ENCODE peak calls at places on chromosomes 16 and 17, in nine cellular contexts. O, S, G, F, H, W, V, L and Y are unnamed samples.

GRCh38 chr17:78923660-78924453 is 1.3 kb downstream of the TIMP2 start:
- DNase-seq in L (peak), H (peak), W (peak), O (peak), G (no peak), S (peak), V (no peak), F (peak), Y (no peak)

GRCh38 chr16:28569968-28570752 is 16.4 kb downstream of the SGF29 start:
- DNase-seq in F (no peak), H (no peak), L (no peak), V (no peak), S (no peak), W (no peak), G (no peak), O (no peak), Y (no peak)

GRCh38 chr17:18025596-18026407 is 13.2 kb downstream of the ATPAF2 start:
- DNase-seq in S (no peak), O (peak), F (no peak), L (no peak), V (no peak), G (no peak), H (no peak), W (no peak), Y (no peak)

GRCh38 chr16:4070936-4071335 is 45.3 kb downstream of the ADCY9 start:
- DNase-seq in G (no peak), O (no peak), V (no peak), F (no peak), S (no peak), L (no peak), W (no peak), H (no peak), Y (no peak)

GRCh38 chr17:39752241-39752831 is 14.6 kb downstream of the GRB7 start:
- DNase-seq in S (peak), F (no peak), O (no peak), G (no peak), L (no peak), H (no peak), V (no peak), W (no peak), Y (no peak)

GRCh38 chr16:30740364-30741251 is 7.6 kb upstream of the PHKG2 start:
- DNase-seq in L (peak), O (no peak), G (peak), S (peak), V (peak), H (peak), W (no peak), F (peak), Y (peak)

GRCh38 chr17:44948315-44948795 is 782 bp upstream of the KIF18B start:
- DNase-seq in F (no peak), W (no peak), G (no peak), H (no peak), S (no peak), V (no peak), L (no peak), O (no peak), Y (no peak)

GRCh38 chr17:6231886-6232767 is 161.9 kb downstream of the WSCD1 start:
- DNase-seq in H (no peak), W (no peak), F (no peak), V (no peak), L (no peak), O (no peak), G (peak), S (no peak), Y (peak)

GRCh38 chr17:32460054-32460453 is 15.7 kb downstream of the PSMD11 start:
- DNase-seq in L (no peak), W (no peak), G (no peak), H (no peak), S (no peak), V (no peak), F (no peak), O (no peak), Y (no peak)

GRCh38 chr16:56882077-56882476 is 17.1 kb downstream of the SLC12A3 start:
- DNase-seq in W (no peak), G (no peak), S (no peak), O (no peak), V (no peak), F (no peak), L (no peak), H (no peak), Y (no peak)

GRCh38 chr16:57994361-57994760 is 6.1 kb downstream of the ZNF319 start:
- DNase-seq in S (no peak), F (no peak), H (no peak), V (no peak), O (no peak), G (no peak), L (no peak), W (no peak), Y (no peak)

GRCh38 chr16:55225972-55226542 is 97.9 kb upstream of the IRX6 start:
- DNase-seq in O (peak), F (no peak), V (no peak), W (no peak), L (no peak), S (no peak), G (no peak), H (no peak), Y (no peak)

GRCh38 chr16:52393448-52393847 is 153.5 kb downstream of the TOX3 start:
- DNase-seq in L (no peak), F (no peak), W (no peak), G (no peak), H (no peak), V (no peak), S (no peak), O (no peak), Y (no peak)

DNA sequence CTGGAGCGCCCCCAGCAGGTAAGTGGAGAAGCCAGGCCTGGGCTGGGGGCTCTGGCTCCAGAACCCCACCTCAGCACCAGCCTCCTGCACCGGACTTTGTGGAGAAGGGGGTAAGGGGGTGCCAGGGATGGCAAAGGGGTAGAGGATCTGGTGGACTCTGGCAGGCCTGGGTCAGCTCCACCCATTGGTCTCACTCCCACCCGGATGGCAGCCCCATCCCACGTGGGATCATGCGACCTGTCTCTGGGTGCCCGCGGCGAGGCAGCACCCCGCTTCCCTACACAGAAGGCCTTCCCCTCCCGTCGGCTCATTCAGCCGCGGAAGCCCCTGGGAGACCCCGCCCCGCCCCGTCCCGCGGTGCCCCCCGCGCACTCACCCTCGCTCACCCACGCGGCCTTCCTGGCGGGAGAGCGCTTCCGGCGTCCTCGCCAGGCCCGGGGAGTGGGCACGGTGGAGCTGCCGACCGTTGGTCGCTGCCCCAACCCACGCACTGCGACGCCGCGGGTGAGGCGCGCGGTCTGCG is 498 bp upstream of the PLEKHG4 start:
- DNase-seq in H (peak), L (peak), F (no peak), V (no peak), W (peak), S (peak), O (peak), G (no peak), Y (no peak)
- TF ChIP-seq CTCF in H (no peak), L (no peak), F (no peak), V (peak), W (peak), S (no peak), O (peak), G (peak), Y (peak)

DNA sequence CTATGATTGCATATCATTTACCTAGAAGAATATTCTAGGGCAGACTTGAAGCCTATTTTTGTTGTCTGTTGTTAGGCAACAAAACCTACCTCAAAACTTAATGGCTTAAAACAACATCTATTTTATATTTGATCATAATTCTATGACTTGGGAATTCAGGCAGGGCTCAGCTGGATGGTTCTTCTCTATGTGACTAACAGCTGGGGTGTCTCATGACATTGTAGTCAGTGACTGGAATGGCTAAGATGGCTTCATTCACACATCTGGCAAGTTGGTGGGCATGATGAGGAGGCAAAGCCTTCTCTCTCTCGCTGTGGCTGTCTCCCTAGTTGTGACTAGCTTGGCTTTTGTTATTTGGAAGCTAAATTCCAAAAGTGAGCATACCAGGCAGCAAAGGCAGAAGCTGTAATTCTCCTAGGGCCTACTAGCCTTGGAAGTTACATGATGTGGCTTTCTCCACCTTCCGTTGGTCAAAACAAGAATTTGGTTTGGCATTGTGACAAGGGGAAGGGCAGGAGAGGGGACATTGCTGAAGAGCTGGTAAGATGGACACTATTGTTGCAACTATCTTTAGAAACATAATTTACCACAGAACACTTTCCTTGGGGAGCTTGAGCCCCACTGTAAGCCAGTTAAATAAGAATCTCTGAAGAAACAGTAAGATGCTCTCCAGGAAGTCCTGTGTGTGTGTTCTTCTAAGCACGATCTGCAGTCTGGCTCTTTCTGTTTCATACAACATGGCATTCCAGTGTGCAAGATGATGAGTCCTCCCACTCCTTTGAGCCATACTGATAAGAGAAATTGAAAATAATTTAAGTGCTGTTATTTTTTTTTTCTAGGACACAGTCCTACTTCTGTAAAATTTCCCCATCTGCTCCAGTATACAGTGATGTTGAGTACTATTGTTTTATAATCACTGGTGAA is 39.5 kb downstream of the ZNRF1 start:
- DNase-seq in O (no peak), H (no peak), V (peak), L (no peak), F (no peak), S (no peak), W (no peak), G (peak), Y (no peak)
- H3K4me3 ChIP-seq in O (no peak), H (no peak), V (no peak), L (no peak), F (no peak), S (no peak), W (no peak), G (no peak), Y (no peak)

DNA sequence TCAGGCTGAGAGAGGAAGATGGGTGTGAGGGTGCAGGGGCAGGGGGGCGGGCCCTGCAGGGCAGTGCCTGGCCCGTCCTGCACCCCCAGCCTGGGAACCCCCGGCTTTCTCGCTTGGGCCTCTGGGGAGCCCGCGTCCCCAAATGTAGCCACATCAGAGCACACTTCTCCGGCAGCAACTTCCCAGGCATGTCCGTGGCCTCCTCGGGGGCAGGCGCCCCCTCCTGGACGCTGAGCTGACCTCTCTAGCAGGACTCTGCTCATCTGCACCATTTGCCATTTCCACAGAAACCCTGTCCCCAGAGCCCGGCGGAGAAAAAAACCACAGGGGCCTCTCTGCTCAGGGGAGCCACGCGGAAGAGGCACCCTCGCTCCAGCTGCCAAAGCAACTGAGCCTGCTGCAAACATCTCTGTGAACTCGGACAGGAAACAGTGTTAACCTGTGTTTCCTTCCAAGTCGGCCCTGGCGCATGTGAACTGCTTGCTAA is 63.4 kb downstream of the KLHDC4 start:
- DNase-seq in S (no peak), F (no peak), V (peak), L (peak), H (no peak), G (peak), W (peak), O (peak), Y (no peak)
- TF ChIP-seq CTCF in S (no peak), F (peak), V (peak), L (no peak), H (no peak), G (peak), W (peak), O (peak), Y (peak)

DNA sequence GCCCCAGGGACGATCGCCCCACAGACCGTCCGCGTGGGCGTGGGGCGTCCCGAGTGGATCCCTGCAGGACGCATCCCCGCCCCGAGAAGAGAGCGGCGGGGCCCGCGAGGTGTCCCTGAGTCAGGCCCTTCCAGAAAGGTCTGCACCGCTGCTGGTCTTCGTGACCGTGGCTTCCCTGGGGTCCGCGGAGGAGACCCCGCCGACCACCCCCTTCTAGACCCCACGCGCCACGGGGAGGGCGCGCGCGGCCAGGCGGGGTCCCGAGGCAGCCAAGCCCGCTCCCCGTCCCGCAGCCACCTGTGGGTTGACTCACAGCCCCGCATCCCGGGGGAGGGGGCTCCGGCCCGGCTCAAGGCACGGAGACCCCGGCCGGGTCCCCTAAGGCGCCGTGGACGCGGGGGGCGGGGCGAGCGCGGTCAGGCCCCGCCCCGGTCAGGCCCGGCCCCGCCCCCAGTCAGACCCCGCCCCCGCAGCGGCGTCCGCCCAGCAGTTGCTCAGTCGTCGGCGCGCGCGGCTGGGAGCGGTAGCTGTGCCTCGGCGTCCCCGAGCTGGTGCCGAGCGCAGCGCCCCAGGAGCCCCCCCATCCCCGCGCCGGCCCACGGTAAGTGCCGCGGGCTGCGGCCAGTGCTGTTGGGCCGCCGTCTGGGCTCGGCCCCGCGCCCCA is at the start of gene BAIAP3:
- DNase-seq in S (peak), W (peak), V (peak), F (no peak), L (peak), G (no peak), H (no peak), O (peak), Y (no peak)
- H3K4me3 ChIP-seq in S (peak), W (peak), V (peak), F (peak), L (no peak), G (no peak), H (no peak), O (no peak), Y (no peak)

DNA sequence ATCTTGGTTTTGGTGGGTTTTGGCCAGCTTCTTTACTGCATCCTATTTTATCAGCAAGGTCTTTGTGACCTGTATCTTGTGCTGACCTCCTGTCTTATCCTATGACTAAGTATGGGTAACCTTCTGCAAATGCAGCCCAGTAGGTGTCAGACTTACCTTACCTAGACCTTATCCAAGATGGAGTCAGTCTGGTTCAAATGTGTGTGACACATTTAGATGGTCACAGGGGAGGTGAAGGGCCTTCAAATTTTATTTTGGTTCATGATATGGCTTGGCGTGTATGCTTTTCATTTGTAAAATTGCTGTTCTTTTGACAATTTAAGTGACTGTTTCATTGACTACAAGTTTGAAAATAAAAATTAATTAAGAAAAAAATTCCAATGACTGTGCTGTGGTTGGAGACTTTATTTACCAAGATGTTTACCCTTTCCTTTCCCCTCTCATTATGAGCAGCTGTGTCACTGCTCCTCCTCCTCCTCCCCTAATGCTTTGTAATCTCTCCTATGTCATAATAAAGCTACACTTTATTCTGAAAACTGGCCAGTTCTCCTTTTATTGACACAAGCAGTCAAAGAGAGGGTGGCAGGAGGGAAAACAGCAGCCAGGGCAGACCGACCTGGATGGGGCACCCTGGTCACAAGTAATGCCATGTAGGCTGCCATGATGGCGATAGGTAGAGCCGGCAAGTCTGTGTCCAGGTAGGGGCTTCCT is 49.4 kb downstream of the TNFRSF13B start:
- DNase-seq in S (no peak), G (no peak), O (no peak), L (no peak), F (no peak), W (no peak), H (no peak), V (no peak), Y (no peak)
- TF ChIP-seq CTCF in S (no peak), G (no peak), O (peak), L (no peak), F (no peak), W (no peak), H (no peak), V (peak), Y (no peak)

GRCh38 chr17:76264425-76264754 is 758 bp upstream of the UBALD2 start:
- DNase-seq in G (no peak), H (no peak), O (no peak), F (no peak), V (no peak), W (no peak), L (no peak), S (no peak), Y (no peak)
- H3K4me3 ChIP-seq in G (no peak), H (no peak), O (peak), F (peak), V (no peak), W (peak), L (no peak), S (peak), Y (no peak)

GRCh38 chr16:8655184-8655717 is 19.2 kb upstream of the ABAT start:
- DNase-seq in G (peak), W (no peak), H (no peak), F (no peak), S (no peak), L (peak), O (peak), V (peak), Y (no peak)
- TF ChIP-seq CTCF in G (peak), W (peak), H (no peak), F (no peak), S (no peak), L (peak), O (peak), V (peak), Y (peak)

GRCh38 chr17:62000186-62000585 is 64.9 kb downstream of the MED13 start:
- DNase-seq in H (no peak), L (no peak), V (no peak), F (no peak), W (no peak), S (no peak), G (no peak), O (no peak), Y (no peak)

GRCh38 chr17:62001105-62001504 is 64.0 kb downstream of the MED13 start:
- DNase-seq in V (no peak), S (no peak), H (no peak), G (no peak), O (no peak), L (no peak), W (no peak), F (no peak), Y (no peak)

GRCh38 chr17:61996916-61997605 is 68.0 kb downstream of the MED13 start:
- DNase-seq in F (no peak), L (no peak), H (no peak), G (no peak), W (no peak), S (no peak), O (no peak), V (no peak), Y (no peak)

GRCh38 chr17:61997649-61998048 is 67.4 kb downstream of the MED13 start:
- DNase-seq in H (no peak), V (peak), F (no peak), G (peak), W (no peak), L (no peak), O (no peak), S (no peak), Y (peak)
- H3K4me3 ChIP-seq in H (no peak), V (no peak), F (no peak), G (no peak), W (no peak), L (no peak), O (no peak), S (peak), Y (no peak)

DNA sequence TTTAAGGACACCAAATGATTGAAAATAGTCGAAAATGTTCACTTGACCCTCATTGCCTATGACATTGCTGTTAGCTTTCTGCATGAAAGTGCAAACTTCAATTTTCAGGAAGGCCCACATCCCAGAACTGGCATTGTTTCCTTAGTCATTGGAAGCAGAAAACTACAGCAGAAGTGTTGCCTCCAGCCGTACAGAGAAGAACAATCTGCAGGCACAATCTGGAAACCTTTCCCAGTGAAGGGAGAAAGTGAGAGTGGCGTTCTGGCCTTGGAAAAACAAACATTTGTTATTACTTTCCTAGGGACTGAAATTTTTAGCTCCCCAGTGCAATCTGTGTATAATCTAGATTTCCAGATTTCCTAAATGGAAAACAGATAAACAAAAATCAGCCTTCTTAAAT is 529.5 kb upstream of the RBFOX1 start:
- DNase-seq in S (no peak), L (no peak), F (no peak), O (no peak), H (no peak), G (no peak), W (no peak), V (no peak), Y (no peak)
- TF ChIP-seq CTCF in S (no peak), L (no peak), F (no peak), O (no peak), H (no peak), G (no peak), W (no peak), V (no peak), Y (no peak)